ENCODE peak calls at places on chromosome 7, in nine cellular contexts. K is stimulated activated CD4-positive, alpha-beta T cell treated with anti-CD3 and anti-CD28 coated beads, TNF-alpha, amount 100 ng/mL, for 48 hours; P is foreskin fibroblast; M is dorsolateral prefrontal cortex; E is NCI-H2081; U is H4; D is cardiac septum; S is NCI-H446 treated with DMSO at 0.1 percent for 48 hours; C is progenitor cell of endocrine pancreas. B is an unnamed sample.

GRCh38 chr7:148501707-148502139 is 88.8 kb upstream of the C7orf33 start:
- DNase-seq in D (no peak), S (no peak), U (no peak), E (no peak), K (no peak), M (peak), C (peak), P (peak), B (peak)

GRCh38 chr7:94338921-94339371 is 55.7 kb upstream of the COL1A2 start:
- DNase-seq in C (no peak), K (no peak), E (no peak), U (no peak), D (no peak), S (no peak), P (peak), M (no peak), B (peak)

GRCh38 chr7:41336981-41337380 is 365.9 kb downstream of the INHBA start:
- DNase-seq in P (peak), D (no peak), K (no peak), U (no peak), E (no peak), M (no peak), S (no peak), C (no peak), B (no peak)

GRCh38 chr7:40800771-40801170 is 666.0 kb downstream of the SUGCT start:
- DNase-seq in U (no peak), M (no peak), E (no peak), S (no peak), D (no peak), K (no peak), P (no peak), C (no peak), B (no peak)

GRCh38 chr7:147586526-147586925 is 1004.0 kb upstream of the C7orf33 start:
- DNase-seq in U (no peak), P (peak), K (no peak), C (no peak), E (no peak), D (no peak), M (no peak), S (no peak), B (peak)

GRCh38 chr7:128938524-128939074 is 872 bp downstream of the IRF5 start:
- DNase-seq in D (peak), C (no peak), E (no peak), M (no peak), U (no peak), S (no peak), P (peak), K (no peak), B (no peak)

GRCh38 chr7:69803699-69804516 is 205.6 kb downstream of the AUTS2 start:
- DNase-seq in P (no peak), S (no peak), M (no peak), E (peak), D (no peak), U (no peak), K (no peak), C (no peak), B (no peak)

GRCh38 chr7:16365177-16365576 is 56.2 kb downstream of the CRPPA start:
- DNase-seq in C (no peak), E (no peak), D (no peak), M (no peak), P (peak), S (no peak), U (no peak), K (no peak), B (peak)

GRCh38 chr7:44163591-44163990 is 22.5 kb upstream of the MYL7 start:
- DNase-seq in E (no peak), U (peak), P (peak), C (no peak), M (no peak), S (no peak), D (no peak), K (no peak), B (peak)

GRCh38 chr7:28754027-28754426 is 204.1 kb downstream of the TRIL start:
- DNase-seq in C (no peak), K (no peak), M (peak), U (peak), S (no peak), P (peak), E (no peak), D (no peak), B (no peak)

GRCh38 chr7:69184339-69184738 is 413.9 kb upstream of the AUTS2 start:
- DNase-seq in U (no peak), P (no peak), E (no peak), S (no peak), C (no peak), M (no peak), D (no peak), K (no peak), B (no peak)

GRCh38 chr7:135877799-135878198 is 99.4 kb downstream of the MTPN start:
- DNase-seq in D (no peak), K (no peak), S (no peak), U (peak), M (no peak), P (peak), E (peak), C (no peak), B (peak)

GRCh38 chr7:85685901-85686300 is 499.0 kb upstream of the SEMA3D start:
- DNase-seq in M (no peak), P (peak), E (no peak), D (no peak), C (no peak), U (no peak), S (no peak), K (no peak), B (peak)

GRCh38 chr7:90384433-90384832 is 18.8 kb upstream of the CLDN12 start:
- DNase-seq in K (no peak), U (no peak), S (no peak), D (no peak), C (no peak), P (peak), M (no peak), E (no peak), B (peak)

GRCh38 chr7:104982773-104983619 is 31.0 kb upstream of the KMT2E start:
- DNase-seq in M (no peak), K (peak), C (no peak), P (no peak), D (no peak), U (no peak), S (no peak), E (peak), B (no peak)

GRCh38 chr7:69599879-69600764 is 1.8 kb downstream of the AUTS2 start:
- DNase-seq in P (peak), S (no peak), U (no peak), K (no peak), D (no peak), C (no peak), E (peak), M (no peak), B (no peak)

GRCh38 chr7:39172137-39172536 is 194.4 kb downstream of the POU6F2 start:
- DNase-seq in E (no peak), D (no peak), U (no peak), K (no peak), P (no peak), C (no peak), M (no peak), S (no peak), B (peak)

GRCh38 chr7:47485640-47486435 is 96.1 kb downstream of the TNS3 start:
- DNase-seq in P (no peak), C (no peak), S (no peak), K (no peak), U (no peak), E (peak), M (no peak), D (no peak), B (no peak)

GRCh38 chr7:143054621-143055020 is 2.5 kb downstream of the OR6V1 start:
- DNase-seq in C (no peak), E (no peak), D (no peak), U (no peak), P (no peak), K (no peak), S (no peak), M (no peak), B (no peak)

GRCh38 chr7:103119791-103120291 is 29.1 kb downstream of the NAPEPLD start:
- DNase-seq in M (no peak), P (no peak), E (no peak), U (no peak), C (no peak), D (no peak), K (no peak), S (no peak), B (no peak)

GRCh38 chr7:158535079-158535478 is 52.5 kb downstream of the PTPRN2 start:
- DNase-seq in D (no peak), C (no peak), U (no peak), P (no peak), S (no peak), K (no peak), M (no peak), E (no peak), B (no peak)

GRCh38 chr7:74097937-74098614 is 14.5 kb downstream of the LIMK1 start:
- DNase-seq in C (no peak), D (no peak), U (peak), K (no peak), P (peak), S (no peak), M (no peak), E (no peak), B (peak)

GRCh38 chr7:137674551-137675409 is 172.0 kb downstream of the DGKI start:
- DNase-seq in S (no peak), U (no peak), P (no peak), C (no peak), D (no peak), K (no peak), E (no peak), M (no peak), B (no peak)

GRCh38 chr7:127953966-127954365 is 77.3 kb downstream of the LRRC4 start:
- DNase-seq in M (no peak), E (no peak), D (no peak), S (no peak), U (no peak), C (no peak), K (no peak), P (no peak), B (no peak)

GRCh38 chr7:81013036-81013435 is 94.2 kb upstream of the SEMA3C start:
- DNase-seq in E (no peak), C (no peak), U (peak), P (peak), S (no peak), M (no peak), D (no peak), K (no peak), B (peak)

GRCh38 chr7:156368053-156368452 is 272.5 kb upstream of the RNF32 start:
- DNase-seq in P (no peak), D (no peak), K (no peak), C (no peak), S (no peak), M (no peak), E (no peak), U (no peak), B (no peak)

GRCh38 chr7:148060724-148061123 is 529.8 kb upstream of the C7orf33 start:
- DNase-seq in M (no peak), D (no peak), S (no peak), U (no peak), K (no peak), C (no peak), P (no peak), E (no peak), B (no peak)

GRCh38 chr7:124662937-124663336 is 102.7 kb downstream of the GPR37 start:
- DNase-seq in E (no peak), M (no peak), U (no peak), P (no peak), C (no peak), D (no peak), S (no peak), K (no peak), B (peak)

GRCh38 chr7:31642681-31643115 is 44.3 kb upstream of the PPP1R17 start:
- DNase-seq in U (no peak), M (no peak), E (no peak), D (no peak), P (no peak), C (no peak), K (no peak), S (peak), B (no peak)

GRCh38 chr7:123847868-123848267 is 2.9 kb downstream of the HYAL4 start:
- DNase-seq in C (no peak), D (no peak), S (no peak), M (no peak), E (no peak), U (no peak), P (no peak), K (no peak), B (peak)

GRCh38 chr7:43513236-43513635 is 69.7 kb upstream of the STK17A start:
- DNase-seq in U (no peak), S (no peak), M (peak), P (no peak), C (no peak), D (no peak), K (no peak), E (peak), B (peak)

GRCh38 chr7:40354736-40355135 is 219.9 kb downstream of the SUGCT start:
- DNase-seq in U (no peak), E (no peak), D (no peak), S (no peak), C (no peak), K (no peak), M (no peak), P (peak), B (no peak)

GRCh38 chr7:28419717-28420116 is 7.4 kb downstream of the CREB5 start:
- DNase-seq in C (no peak), U (peak), K (no peak), S (no peak), P (peak), D (no peak), M (no peak), E (no peak), B (peak)

B was measured in bronchial epithelial cell.